ENCODE peak calls at places on chromosome 14, in four cellular contexts. I is fibroblast of lung, D is neural crest cell, Q is IMR-90. X is an unnamed sample.

GRCh38 chr14:55800443-55800842 is 220.4 kb downstream of the KTN1 start:
- DNase-seq in Q (no peak), I (no peak), D (no peak), X (no peak)

GRCh38 chr14:50222061-50222613 is 9.2 kb downstream of the SOS2 start:
- DNase-seq in I (no peak), Q (peak; percentile 18), D (no peak), X (no peak)

GRCh38 chr14:94532462-94532861 is 23.2 kb upstream of the SERPINA12 start:
- DNase-seq in D (no peak), I (no peak), Q (no peak), X (no peak)

GRCh38 chr14:67167420-67168109 is 21.7 kb upstream of the GARIN2 start:
- DNase-seq in I (no peak), D (no peak), Q (no peak), X (no peak)

GRCh38 chr14:104550849-104551728 is 28.5 kb upstream of the C14orf180 start:
- DNase-seq in I (no peak), D (no peak), Q (no peak), X (no peak)

GRCh38 chr14:95452176-95452889 is 64.1 kb downstream of the SYNE3 start:
- DNase-seq in I (peak; percentile 14), D (no peak), Q (no peak), X (no peak)

GRCh38 chr14:103743691-103744090 is 28.1 kb downstream of the ZFYVE21 start:
- DNase-seq in Q (no peak), D (no peak), I (no peak), X (no peak)

GRCh38 chr14:69877492-69877891 is 1.7 kb upstream of the SMOC1 start:
- DNase-seq in I (peak; percentile 72), D (no peak), Q (peak; percentile 74), X (no peak)

GRCh38 chr14:61269321-61270083 is 11.6 kb downstream of the TMEM30B start:
- DNase-seq in I (peak; percentile 73), Q (peak; percentile 72), D (peak; percentile 60), X (peak; percentile 51)

GRCh38 chr14:81312289-81312876 is 87.7 kb downstream of the STON2 start:
- DNase-seq in Q (no peak), D (no peak), I (no peak), X (no peak)

GRCh38 chr14:50619569-50620141 is 48.5 kb downstream of the SAV1 start:
- DNase-seq in Q (peak; percentile 65), D (no peak), I (peak; percentile 71), X (peak; percentile 2)

GRCh38 chr14:75979071-75979571 is 2.7 kb downstream of the TGFB3 start:
- DNase-seq in Q (peak; percentile 38), I (peak; percentile 57), D (peak; percentile 31), X (peak; percentile 2)

GRCh38 chr14:88838015-88838414 is 13.6 kb downstream of the TTC8 start:
- DNase-seq in Q (no peak), I (no peak), D (no peak), X (no peak)

GRCh38 chr14:91438845-91439244 is 21.2 kb upstream of the CCDC88C start:
- DNase-seq in D (no peak), Q (no peak), I (no peak), X (no peak)

GRCh38 chr14:99529899-99530298 is 48.7 kb downstream of the CCNK start:
- DNase-seq in Q (peak; percentile 45), I (no peak), D (no peak), X (no peak)

GRCh38 chr14:96204151-96205058 is at the start of gene BDKRB2:
- DNase-seq in I (peak; percentile 91), Q (peak; percentile 92), D (peak; percentile 47), X (peak; percentile 38)

GRCh38 chr14:75871181-75871880 is 110.5 kb downstream of the TGFB3 start:
- DNase-seq in Q (peak; percentile 58), D (no peak), I (no peak), X (no peak)

GRCh38 chr14:106174206-106174605 is 647.8 kb downstream of the TMEM121 start:
- DNase-seq in D (no peak), I (no peak), Q (no peak), X (no peak)

GRCh38 chr14:100748944-100749343 is 22.3 kb downstream of the DLK1 start:
- DNase-seq in D (no peak), Q (no peak), I (no peak), X (no peak)

GRCh38 chr14:68794130-68794855 is 1.4 kb upstream of the ZFP36L1 start:
- DNase-seq in I (peak; percentile 96), D (no peak), Q (peak; percentile 95), X (peak; percentile 24)

DNA sequence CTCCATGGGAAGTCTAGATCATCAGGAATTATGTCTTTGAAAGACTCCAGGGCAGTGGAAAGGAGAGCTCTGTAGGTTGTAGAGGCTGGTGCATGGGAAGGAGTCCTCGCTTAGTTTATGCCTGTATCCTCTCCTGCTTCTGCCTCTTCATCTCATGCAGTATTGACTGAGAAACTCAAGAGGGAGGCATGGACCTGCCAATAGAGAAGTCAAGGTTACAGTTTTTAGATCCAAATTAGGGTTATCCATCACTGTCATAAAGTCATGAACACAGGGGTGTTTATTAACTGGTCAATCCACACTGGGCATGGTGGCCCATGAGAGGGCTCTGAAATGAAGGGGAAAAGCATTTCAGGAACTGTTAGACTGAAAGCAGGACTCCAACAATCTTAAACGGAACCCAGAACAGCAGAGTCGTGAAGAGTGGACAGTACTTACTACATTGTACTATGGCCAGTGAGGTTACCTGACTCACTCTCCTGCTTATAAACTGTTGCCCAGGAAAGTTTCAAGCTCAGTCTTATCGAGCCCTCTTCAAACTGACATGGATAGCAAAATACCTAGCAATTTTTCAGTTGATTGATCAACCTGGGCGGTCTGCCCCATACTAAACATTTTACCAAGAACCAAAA is 30.1 kb upstream of the DHRS7 start:
- DNase-seq in I (no peak), D (no peak), Q (no peak), X (no peak)
- TF ChIP-seq CTCF in I (no peak), D (no peak), Q (no peak), X (no peak)

DNA sequence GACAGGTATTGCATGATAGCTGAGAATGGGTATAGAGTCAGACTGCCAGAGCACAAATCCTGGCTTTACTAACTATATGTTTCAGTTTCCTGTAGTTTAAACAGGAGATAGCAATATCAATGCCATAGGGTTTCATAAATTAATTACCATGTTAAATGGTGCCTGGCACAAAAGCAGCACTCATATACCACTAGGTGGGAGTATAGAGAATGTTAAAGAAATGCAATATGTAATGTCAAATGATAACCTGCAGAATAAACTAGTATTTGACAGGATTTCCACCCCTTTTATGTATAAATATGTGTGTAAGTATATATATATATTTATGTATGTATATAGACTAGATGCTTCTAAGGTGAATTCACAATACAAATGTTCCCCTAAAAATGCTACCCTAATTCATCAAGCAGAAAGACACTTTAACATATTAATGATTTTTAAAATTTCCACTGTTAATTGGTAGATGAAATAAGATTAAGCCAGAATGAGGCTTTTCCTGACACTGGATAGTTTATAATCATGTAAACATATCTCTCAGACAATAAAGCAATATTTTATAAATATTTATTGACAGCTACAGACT is 8.6 kb downstream of the WDR89 start:
- DNase-seq in D (no peak), I (peak; percentile 46), Q (peak; percentile 44), X (no peak)
- TF ChIP-seq CTCF in D (peak; percentile 69), I (peak; percentile 29), Q (peak; percentile 70), X (peak; percentile 30)

GRCh38 chr14:93207468-93208308 is 632 bp downstream of the UBR7 start:
- DNase-seq in I (peak; percentile 55), Q (peak; percentile 64), D (peak; percentile 49), X (peak; percentile 49)
- TF ChIP-seq CTCF in I (peak; percentile 27), Q (peak; percentile 56), D (peak; percentile 51), X (no peak)

GRCh38 chr14:23481992-23482813 is 12.7 kb downstream of the NGDN start:
- DNase-seq in Q (no peak), I (no peak), D (no peak), X (no peak)

GRCh38 chr14:23481362-23481970 is 12.0 kb downstream of the NGDN start:
- DNase-seq in D (peak; percentile 22), Q (peak; percentile 23), I (peak; percentile 39), X (no peak)

GRCh38 chr14:23482814-23483128 is 13.3 kb downstream of the NGDN start:
- DNase-seq in Q (no peak), D (no peak), I (no peak), X (no peak)

GRCh38 chr14:23485311-23485710 is 15.8 kb downstream of the NGDN start:
- DNase-seq in I (no peak), Q (no peak), D (no peak), X (no peak)

GRCh38 chr14:23483216-23483854 is 13.8 kb downstream of the NGDN start:
- DNase-seq in Q (peak; percentile 13), D (peak; percentile 12), I (peak; percentile 9), X (peak; percentile 43)
- TF ChIP-seq CTCF in Q (peak; percentile 51), D (peak; percentile 58), I (peak; percentile 34), X (peak; percentile 29)

DNA sequence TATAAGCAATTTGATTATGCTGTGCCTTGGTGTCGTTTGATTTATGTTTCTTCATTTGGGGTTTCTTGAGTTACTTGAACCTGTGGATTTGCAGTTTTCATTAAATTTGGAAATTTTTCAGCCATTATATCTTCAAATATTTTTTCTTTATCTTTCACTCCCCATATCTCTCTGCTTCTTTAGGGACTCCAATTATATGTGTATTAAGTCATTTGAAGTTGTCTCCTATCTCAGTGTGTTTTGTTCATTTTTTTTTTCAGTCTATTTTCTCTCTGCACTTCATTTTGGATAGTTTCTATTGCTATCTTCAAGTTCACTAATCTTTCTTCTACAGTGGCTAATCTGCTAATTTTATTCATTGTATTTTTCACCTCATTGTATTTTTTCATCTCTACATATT is 29.4 kb upstream of the RTRAF start:
- DNase-seq in Q (no peak), I (no peak), D (no peak), X (no peak)
- TF ChIP-seq CTCF in Q (no peak), I (no peak), D (no peak), X (no peak)

GRCh38 chr14:57068511-57068910 is 200.2 kb downstream of the EXOC5 start:
- DNase-seq in I (no peak), Q (no peak), D (no peak), X (no peak)

GRCh38 chr14:57071639-57072038 is 197.1 kb downstream of the EXOC5 start:
- DNase-seq in D (no peak), I (no peak), Q (no peak), X (no peak)

GRCh38 chr14:57066463-57066862 is 202.2 kb downstream of the EXOC5 start:
- DNase-seq in I (no peak), Q (no peak), D (no peak), X (no peak)

GRCh38 chr14:57069702-57070101 is 199.0 kb downstream of the EXOC5 start:
- DNase-seq in I (no peak), Q (no peak), D (no peak), X (no peak)

DNA sequence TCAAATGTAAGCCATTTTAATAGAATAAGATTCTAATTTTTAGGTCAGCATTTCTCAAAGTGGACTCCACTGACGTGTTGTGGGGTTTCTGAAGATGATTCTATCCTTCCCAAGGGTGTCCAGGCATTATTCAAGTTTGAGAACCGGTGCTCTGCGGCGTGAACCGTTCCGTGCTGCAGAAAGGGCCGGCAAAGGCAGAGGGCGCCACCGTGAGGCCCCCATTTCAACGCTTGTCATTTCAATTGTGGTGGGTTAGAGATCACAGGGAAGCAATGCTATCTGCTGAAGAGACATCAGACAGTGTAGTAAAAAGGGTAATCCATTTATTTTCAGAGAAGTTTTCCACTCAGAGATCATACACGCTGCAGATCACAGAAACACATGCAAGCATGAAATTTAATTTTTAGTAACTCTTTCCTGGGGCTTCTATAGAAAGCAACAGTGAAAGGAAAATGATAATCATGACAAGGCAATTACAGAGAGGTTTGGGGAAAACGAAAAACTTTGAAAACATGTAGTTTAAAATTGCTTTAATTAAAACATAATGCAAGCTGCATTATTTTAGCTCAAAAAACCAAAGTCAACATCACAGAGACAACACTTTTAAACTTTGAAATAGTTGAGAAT is 201.7 kb downstream of the EXOC5 start:
- DNase-seq in D (peak; percentile 59), Q (peak; percentile 2), I (peak; percentile 3), X (peak; percentile 35)
- TF ChIP-seq CTCF in D (peak; percentile 72), Q (peak; percentile 44), I (peak; percentile 34), X (peak; percentile 55)